ENCODE peak calls at places on chromosomes 16 and 17, in six cellular contexts. E is uterus, W is adrenal gland, H is endothelial cell of umbilical vein, U is prostate gland, V is Peyer's patch. B is an unnamed sample.

GRCh38 chr16:77840093-77840492 is 51.7 kb downstream of the VAT1L start:
- DNase-seq in E (no peak), W (no peak), H (no peak), U (no peak), V (no peak), B (no peak)

GRCh38 chr17:47266782-47267181 is 13.2 kb downstream of the ITGB3 start:
- DNase-seq in E (no peak), W (no peak), H (no peak), U (no peak), V (no peak), B (no peak)

GRCh38 chr17:36703860-36704266 is 102.5 kb downstream of the MRM1 start:
- DNase-seq in E (no peak), W (peak), H (peak), U (peak), V (no peak), B (peak)

GRCh38 chr17:66172706-66173223 is 19.2 kb downstream of the CEP112 start:
- DNase-seq in E (no peak), W (no peak), H (no peak), U (no peak), V (no peak), B (no peak)

GRCh38 chr16:50395763-50396710 is 27.2 kb upstream of the BRD7 start:
- DNase-seq in E (no peak), W (no peak), H (no peak), U (no peak), V (no peak), B (peak)

GRCh38 chr16:14098081-14098480 is 27.0 kb downstream of the MRTFB start:
- DNase-seq in E (no peak), W (no peak), H (no peak), U (no peak), V (no peak), B (no peak)

GRCh38 chr17:61847659-61848058 is 15.7 kb downstream of the BRIP1 start:
- DNase-seq in E (no peak), W (no peak), H (no peak), U (no peak), V (no peak), B (no peak)

GRCh38 chr16:66308096-66308495 is 58.4 kb upstream of the CDH5 start:
- DNase-seq in E (no peak), W (no peak), H (no peak), U (no peak), V (no peak), B (no peak)

GRCh38 chr17:57337390-57337789 is 81.1 kb downstream of the MSI2 start:
- DNase-seq in E (no peak), W (peak), H (no peak), U (no peak), V (no peak), B (no peak)

GRCh38 chr17:80856863-80857488 is 134.7 kb upstream of the CHMP6 start:
- DNase-seq in E (no peak), W (peak), H (no peak), U (no peak), V (no peak), B (no peak)

GRCh38 chr16:30875881-30876791 is 17.7 kb downstream of the BCL7C start:
- DNase-seq in E (no peak), W (no peak), H (no peak), U (no peak), V (peak), B (no peak)

GRCh38 chr16:11560701-11561439 is 25.8 kb downstream of the LITAF start:
- DNase-seq in E (peak), W (peak), H (peak), U (no peak), V (peak), B (no peak)

GRCh38 chr17:8372422-8372821 is 4.1 kb downstream of the KRABD2 start:
- DNase-seq in E (no peak), W (no peak), H (no peak), U (no peak), V (no peak), B (no peak)

GRCh38 chr17:8380049-8380448 is 2.9 kb downstream of the RPL26 start:
- DNase-seq in E (no peak), W (no peak), H (no peak), U (no peak), V (no peak), B (no peak)

GRCh38 chr17:8375738-8376259 is 705 bp downstream of the KRABD2 start:
- DNase-seq in E (no peak), W (peak), H (no peak), U (peak), V (no peak), B (no peak)

GRCh38 chr17:8377422-8377821 is 918 bp upstream of the KRABD2 start:
- DNase-seq in E (no peak), W (no peak), H (no peak), U (no peak), V (no peak), B (no peak)

DNA sequence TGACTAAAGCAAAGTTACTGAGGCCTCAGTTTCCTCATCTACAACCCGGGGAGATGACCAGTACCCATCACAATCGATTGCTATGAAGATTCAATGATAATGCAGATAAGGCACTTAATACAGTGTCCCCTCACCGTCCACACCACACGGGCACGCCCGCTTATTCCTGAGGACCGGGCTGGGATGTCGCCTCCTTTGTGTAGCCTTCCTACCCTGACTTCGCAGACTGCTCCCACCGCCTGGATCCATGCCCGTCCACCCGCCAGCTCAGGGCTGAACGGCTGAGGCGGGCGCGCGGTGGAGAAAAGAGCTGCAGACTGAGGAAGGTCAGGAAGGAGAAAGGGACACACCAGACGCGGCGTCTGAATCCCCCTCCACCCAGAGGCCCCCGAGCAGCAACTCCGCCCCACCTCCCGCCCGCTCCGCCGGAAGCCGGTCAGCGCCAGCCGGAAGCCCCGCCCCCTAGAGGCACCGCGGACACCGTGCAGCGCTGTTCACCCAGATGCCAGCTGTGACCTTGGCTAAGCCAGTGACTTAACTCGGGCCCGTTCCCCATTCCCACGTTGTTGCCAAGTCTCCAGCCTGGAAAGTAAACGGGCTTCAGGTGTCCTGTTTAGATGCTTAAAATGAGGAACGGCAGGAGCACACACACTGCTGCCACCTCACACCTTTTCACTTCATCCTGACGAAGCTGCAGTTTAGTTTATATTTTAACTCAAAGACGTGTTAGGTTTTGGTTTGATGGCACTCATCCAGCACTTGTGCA is at the start of gene KRABD2:
- DNase-seq in E (peak), W (peak), H (peak), U (peak), V (peak), B (peak)
- TF ChIP-seq POLR2A in E (peak), W (peak), H (peak), U (peak), V (peak), B (peak)

GRCh38 chr17:76625496-76625895 is 18.1 kb downstream of the ST6GALNAC1 start:
- DNase-seq in E (no peak), W (no peak), H (no peak), U (no peak), V (no peak), B (no peak)
- TF ChIP-seq POLR2A in E (no peak), W (no peak), H (no peak), U (no peak), V (no peak), B (no peak)

GRCh38 chr16:21263640-21264211 is 14.4 kb downstream of the CRYM start:
- DNase-seq in E (no peak), W (peak), H (no peak), U (peak), V (no peak), B (peak)
- TF ChIP-seq POLR2A in E (no peak), W (no peak), H (no peak), U (no peak), V (no peak), B (no peak)

DNA sequence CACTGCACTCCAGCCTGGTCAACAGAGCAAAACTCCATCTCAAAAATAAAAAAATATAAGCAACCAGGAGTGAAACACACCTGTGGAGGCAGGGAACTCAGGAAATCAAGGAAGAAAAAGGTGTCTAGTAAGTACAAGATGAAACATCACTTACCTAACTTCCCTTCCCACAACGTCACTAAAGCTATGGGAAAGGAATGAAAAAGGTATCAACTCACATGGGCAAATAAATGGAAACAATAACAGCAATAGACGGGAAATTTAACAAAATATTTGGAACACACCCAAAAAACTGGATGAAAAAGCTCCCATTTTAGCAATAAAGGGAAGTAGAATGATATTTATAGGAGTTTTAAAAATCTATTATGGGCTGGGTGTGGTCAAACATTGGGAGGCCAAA is 31.1 kb downstream of the DDX19A start:
- DNase-seq in E (no peak), W (no peak), H (no peak), U (no peak), V (no peak), B (no peak)
- TF ChIP-seq POLR2A in E (no peak), W (no peak), H (no peak), U (no peak), V (no peak), B (no peak)

GRCh38 chr17:82036634-82037112 is 824 bp downstream of the DCXR start:
- DNase-seq in E (no peak), W (no peak), H (no peak), U (no peak), V (no peak), B (no peak)

GRCh38 chr17:82037113-82037888 is at the start of gene DCXR:
- DNase-seq in E (peak), W (peak), H (peak), U (peak), V (peak), B (peak)

GRCh38 chr17:82034371-82035011 is 3.0 kb downstream of the DCXR start:
- DNase-seq in E (no peak), W (no peak), H (no peak), U (no peak), V (no peak), B (no peak)

GRCh38 chr17:82035488-82035887 is 2.0 kb downstream of the DCXR start:
- DNase-seq in E (no peak), W (no peak), H (no peak), U (no peak), V (no peak), B (no peak)

GRCh38 chr17:82035956-82036633 is 1.4 kb downstream of the DCXR start:
- DNase-seq in E (no peak), W (no peak), H (no peak), U (no peak), V (no peak), B (no peak)
- TF ChIP-seq POLR2A in E (no peak), W (no peak), H (no peak), U (no peak), V (no peak), B (no peak)

GRCh38 chr17:7347630-7348477 is 4.1 kb upstream of the KCTD11 start:
- DNase-seq in E (no peak), W (no peak), H (no peak), U (no peak), V (no peak), B (no peak)
- TF ChIP-seq POLR2A in E (no peak), W (no peak), H (no peak), U (no peak), V (no peak), B (no peak)

GRCh38 chr17:40541873-40542561 is 23.3 kb downstream of the CCR7 start:
- DNase-seq in E (no peak), W (no peak), H (peak), U (no peak), V (peak), B (no peak)
- TF ChIP-seq POLR2A in E (peak), W (no peak), H (no peak), U (no peak), V (no peak), B (no peak)

DNA sequence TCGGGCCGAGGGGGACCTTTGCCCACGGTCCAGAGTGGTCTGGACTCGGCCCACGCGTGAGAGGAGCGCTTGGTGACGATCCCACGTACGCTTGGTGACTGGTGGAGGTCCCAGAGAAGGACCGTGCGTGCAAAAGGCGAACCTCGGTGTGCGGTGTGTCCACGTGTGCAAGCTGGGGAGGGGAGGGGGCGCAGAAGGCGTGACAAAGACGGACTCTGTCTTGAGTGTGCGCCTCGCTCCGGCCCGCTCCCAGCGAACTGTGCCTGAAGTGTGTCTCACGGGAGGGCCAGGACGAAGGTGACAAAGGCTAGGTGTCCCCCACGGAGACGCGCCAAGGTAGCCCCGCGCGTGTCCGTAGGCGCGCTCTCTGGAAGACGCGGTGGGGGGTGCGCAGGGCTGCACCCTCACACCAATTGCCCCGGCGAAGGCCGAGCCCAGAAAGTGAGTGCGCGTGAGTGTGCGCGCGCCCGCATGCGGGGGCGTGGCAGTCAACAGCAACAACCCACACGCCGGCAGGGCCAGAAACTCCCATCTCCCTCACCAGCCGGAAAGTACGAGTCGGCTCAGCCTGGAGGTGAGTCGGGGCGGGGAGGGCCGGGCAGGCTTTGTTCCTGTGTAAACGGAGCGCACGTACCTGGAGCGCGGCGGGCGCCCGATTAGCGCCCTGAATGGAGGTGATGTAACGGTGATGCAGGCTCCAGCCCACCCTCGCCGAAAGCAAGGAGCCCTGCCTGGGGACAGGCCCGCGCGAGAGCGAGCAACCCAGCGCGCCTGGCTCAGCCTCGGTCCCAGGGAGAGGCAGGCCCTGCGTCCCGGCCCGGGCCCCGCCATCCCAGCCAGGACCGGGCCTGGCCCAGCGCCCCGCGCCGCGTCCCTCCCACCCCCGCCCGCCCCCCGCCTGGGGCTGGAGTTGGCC is at the start of gene GPRC5C:
- DNase-seq in E (peak), W (peak), H (no peak), U (peak), V (peak), B (no peak)
- TF ChIP-seq POLR2A in E (peak), W (no peak), H (no peak), U (peak), V (peak), B (no peak)

GRCh38 chr17:40145476-40145875 is 5.1 kb downstream of the CASC3 start:
- DNase-seq in E (no peak), W (no peak), H (no peak), U (no peak), V (no peak), B (no peak)
- TF ChIP-seq POLR2A in E (no peak), W (no peak), H (no peak), U (no peak), V (no peak), B (no peak)

GRCh38 chr17:32305049-32305448 is 36.9 kb downstream of the C17orf75 start:
- DNase-seq in E (no peak), W (no peak), H (no peak), U (no peak), V (no peak), B (no peak)

GRCh38 chr17:32303861-32304288 is 38.1 kb downstream of the C17orf75 start:
- DNase-seq in E (no peak), W (no peak), H (no peak), U (no peak), V (no peak), B (no peak)

GRCh38 chr17:32299579-32300158 is 34.0 kb downstream of the RHBDL3 start:
- DNase-seq in E (no peak), W (no peak), H (no peak), U (no peak), V (no peak), B (no peak)

GRCh38 chr17:32302037-32302436 is 36.4 kb downstream of the RHBDL3 start:
- DNase-seq in E (no peak), W (no peak), H (no peak), U (no peak), V (no peak), B (no peak)

DNA sequence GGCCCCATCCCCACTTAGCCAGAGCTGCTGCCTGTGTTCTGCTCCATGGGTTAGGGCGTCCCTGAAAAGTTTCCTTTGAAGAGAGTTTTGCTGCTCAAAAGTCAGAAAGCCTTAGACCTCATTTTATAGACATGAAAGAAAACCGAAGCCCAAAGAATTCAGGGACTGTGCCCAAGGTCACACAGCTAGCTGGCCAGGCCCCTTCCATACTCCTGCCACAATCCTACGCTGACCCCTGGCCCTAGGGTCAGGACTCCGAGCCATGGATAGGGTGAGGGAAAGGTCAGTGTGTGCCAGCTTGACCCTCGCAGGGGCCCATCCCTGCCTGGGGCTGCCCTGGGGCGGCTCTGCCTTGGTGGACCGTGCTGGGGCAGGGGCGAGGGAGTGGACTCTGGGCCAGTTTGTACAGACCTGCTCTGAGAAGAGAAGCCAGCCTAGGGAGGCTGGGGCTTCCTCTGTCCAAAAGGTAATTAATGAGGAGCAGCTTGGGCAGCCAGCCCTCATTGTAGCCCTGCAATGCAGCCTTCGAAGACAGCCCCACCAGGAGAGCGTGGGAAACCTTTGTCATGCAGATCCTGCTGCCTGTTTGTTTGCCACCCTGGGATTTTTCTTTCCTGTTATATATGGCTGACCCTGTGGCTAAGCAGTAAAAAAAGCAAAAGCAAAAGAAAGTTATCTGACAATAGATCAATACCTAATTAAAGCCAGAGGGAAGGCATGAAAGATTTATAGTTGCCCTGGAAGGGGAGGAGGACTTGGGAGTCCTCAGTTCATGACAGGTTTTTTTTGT is 37.4 kb downstream of the RHBDL3 start:
- DNase-seq in E (no peak), W (peak), H (peak), U (no peak), V (no peak), B (no peak)
- TF ChIP-seq POLR2A in E (no peak), W (no peak), H (no peak), U (no peak), V (no peak), B (no peak)

B was measured in erythroblast.